ENCODE peak calls at places on chromosomes 4 and X, in eight cellular contexts. D is endodermal cell, Z is fibroblast of mammary gland, H is AG10803, V is left lung, N is A549, L is progenitor cell of endocrine pancreas, T is AG09309. J is an unnamed sample.

GRCh38 chr4:137923494-137923893 is 318.7 kb downstream of the SLC7A11 start:
- DNase-seq in D (no peak), Z (no peak), H (no peak), V (no peak), N (no peak), L (no peak), T (no peak), J (no peak)

GRCh38 chr4:140020457-140021361 is 133.3 kb downstream of the MAML3 start:
- DNase-seq in D (no peak), Z (no peak), H (no peak), V (no peak), N (peak), L (no peak), T (no peak), J (no peak)

GRCh38 chr4:57424231-57424897 is 314.2 kb upstream of the IGFBP7 start:
- DNase-seq in D (no peak), Z (peak), H (peak), V (no peak), N (peak), L (no peak), T (peak), J (no peak)

GRCh38 chrX:137033774-137034507 is at the start of gene GPR101:
- DNase-seq in D (no peak), Z (no peak), H (no peak), V (no peak), N (no peak), L (no peak), T (no peak), J (no peak)

GRCh38 chr4:156638332-156638731 is 333.3 kb downstream of the PDGFC start:
- DNase-seq in D (no peak), Z (peak), H (peak), V (no peak), N (no peak), L (no peak), T (no peak), J (no peak)

GRCh38 chr4:109972786-109973528 is 60.3 kb downstream of the EGF start:
- DNase-seq in D (no peak), Z (no peak), H (no peak), V (no peak), N (no peak), L (no peak), T (no peak), J (no peak)

GRCh38 chr4:174522183-174523002 is at the start of gene HPGD:
- DNase-seq in D (peak), Z (no peak), H (no peak), V (peak), N (peak), L (peak), T (no peak), J (no peak)

GRCh38 chr4:52142816-52143215 is 91.7 kb downstream of the SPATA18 start:
- DNase-seq in D (no peak), Z (peak), H (peak), V (no peak), N (no peak), L (no peak), T (no peak), J (no peak)

GRCh38 chr4:123621072-123621705 is 224.6 kb downstream of the SPRY1 start:
- DNase-seq in D (no peak), Z (no peak), H (peak), V (no peak), N (no peak), L (no peak), T (peak), J (no peak)

DNA sequence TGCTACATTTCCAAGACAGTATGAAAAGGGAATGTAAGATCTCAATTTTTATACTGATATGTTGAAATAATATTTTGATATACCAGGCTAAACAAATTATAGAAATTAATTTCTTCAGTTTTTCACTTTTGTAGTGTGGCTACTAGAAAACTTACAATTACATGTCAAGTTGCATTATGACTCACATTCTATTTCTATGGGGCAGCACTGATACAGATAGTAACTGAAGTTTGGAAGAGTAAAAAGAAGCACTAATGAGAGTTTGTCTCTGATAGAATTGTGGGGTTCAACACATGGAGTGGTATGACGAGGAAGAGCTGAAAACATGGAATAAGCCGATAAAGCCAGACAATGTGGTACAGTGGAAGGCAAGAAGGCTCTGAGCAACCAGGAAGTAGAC is 95.6 kb downstream of the NR3C2 start:
- DNase-seq in D (no peak), Z (no peak), H (no peak), V (no peak), N (no peak), L (no peak), T (no peak), J (no peak)
- TF ChIP-seq CTCF in D (no peak), Z (no peak), H (no peak), V (no peak), N (no peak), L (no peak), T (no peak), J (no peak)

GRCh38 chr4:88791274-88791673 is 93.6 kb upstream of the NAP1L5 start:
- DNase-seq in D (no peak), Z (peak), H (peak), V (no peak), N (peak), L (no peak), T (no peak), J (no peak)
- TF ChIP-seq CTCF in D (peak), Z (peak), H (peak), V (no peak), N (peak), L (no peak), T (no peak), J (peak)

DNA sequence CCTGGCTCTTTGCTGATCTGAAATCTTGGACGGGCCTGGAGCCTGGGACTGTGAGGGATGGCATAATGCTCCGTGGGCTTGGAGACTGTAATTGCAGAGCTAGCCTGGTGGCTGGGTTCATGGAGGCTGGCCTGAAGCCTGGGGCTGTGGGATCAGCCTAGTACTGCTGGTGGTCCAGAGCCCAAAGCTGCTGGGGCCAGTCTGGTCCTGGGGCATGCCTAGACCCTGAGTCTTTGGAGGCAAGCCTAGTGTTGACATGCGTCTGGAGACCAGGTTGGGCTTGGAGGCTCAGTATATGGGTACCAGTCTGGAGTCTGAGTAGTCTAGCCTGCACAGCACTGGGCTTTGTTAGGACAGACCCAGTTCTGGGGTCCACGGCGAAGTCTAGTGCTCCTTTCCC is 172.0 kb upstream of the ZC4H2 start:
- DNase-seq in D (no peak), Z (no peak), H (no peak), V (no peak), N (no peak), L (no peak), T (no peak), J (peak)
- TF ChIP-seq CTCF in D (no peak), Z (no peak), H (no peak), V (no peak), N (no peak), L (no peak), T (no peak), J (no peak)

DNA sequence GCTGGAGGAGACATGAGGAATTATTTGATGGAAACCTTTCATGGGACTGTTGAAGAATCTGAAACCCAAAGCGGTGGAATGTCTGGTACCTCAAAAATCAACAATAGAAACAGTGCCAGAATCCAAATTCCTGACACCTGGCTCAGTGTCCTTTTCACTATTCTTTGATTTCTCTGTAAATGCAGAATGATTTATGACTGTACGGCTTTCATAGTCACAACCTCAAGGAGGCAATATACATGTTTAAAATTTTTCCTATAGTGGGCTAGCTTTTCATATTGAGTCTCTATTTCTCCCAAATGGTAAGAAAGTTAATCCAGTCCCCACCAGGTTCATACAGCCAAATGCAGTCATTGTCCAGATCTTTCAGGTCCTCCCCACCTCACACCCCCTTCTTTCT is 19.3 kb downstream of the DAPP1 start:
- DNase-seq in D (no peak), Z (no peak), H (no peak), V (no peak), N (no peak), L (no peak), T (no peak), J (no peak)
- TF ChIP-seq CTCF in D (no peak), Z (no peak), H (no peak), V (no peak), N (no peak), L (no peak), T (no peak), J (no peak)

DNA sequence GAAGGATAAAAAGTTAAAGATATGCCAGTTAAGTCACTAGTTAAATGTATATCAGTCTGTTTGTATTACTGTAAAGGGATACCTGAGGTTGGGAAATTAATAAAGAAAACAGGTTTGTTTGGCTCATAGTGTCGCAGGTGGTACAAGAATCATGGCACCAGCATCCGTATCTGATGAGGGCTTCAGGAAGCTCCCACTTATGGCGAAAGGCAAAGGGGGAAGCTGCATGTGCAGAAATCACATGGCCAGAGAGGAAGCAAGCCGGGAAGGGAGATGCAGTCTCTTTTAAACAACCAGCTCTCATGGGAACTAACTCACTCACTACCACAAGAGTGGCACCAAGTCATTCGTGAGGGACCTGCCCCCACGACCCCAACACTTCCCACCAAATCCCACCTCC is 91.9 kb upstream of the SH3RF1 start:
- DNase-seq in D (no peak), Z (no peak), H (no peak), V (no peak), N (no peak), L (no peak), T (no peak), J (no peak)
- TF ChIP-seq CTCF in D (no peak), Z (no peak), H (no peak), V (no peak), N (no peak), L (no peak), T (no peak), J (no peak)

DNA sequence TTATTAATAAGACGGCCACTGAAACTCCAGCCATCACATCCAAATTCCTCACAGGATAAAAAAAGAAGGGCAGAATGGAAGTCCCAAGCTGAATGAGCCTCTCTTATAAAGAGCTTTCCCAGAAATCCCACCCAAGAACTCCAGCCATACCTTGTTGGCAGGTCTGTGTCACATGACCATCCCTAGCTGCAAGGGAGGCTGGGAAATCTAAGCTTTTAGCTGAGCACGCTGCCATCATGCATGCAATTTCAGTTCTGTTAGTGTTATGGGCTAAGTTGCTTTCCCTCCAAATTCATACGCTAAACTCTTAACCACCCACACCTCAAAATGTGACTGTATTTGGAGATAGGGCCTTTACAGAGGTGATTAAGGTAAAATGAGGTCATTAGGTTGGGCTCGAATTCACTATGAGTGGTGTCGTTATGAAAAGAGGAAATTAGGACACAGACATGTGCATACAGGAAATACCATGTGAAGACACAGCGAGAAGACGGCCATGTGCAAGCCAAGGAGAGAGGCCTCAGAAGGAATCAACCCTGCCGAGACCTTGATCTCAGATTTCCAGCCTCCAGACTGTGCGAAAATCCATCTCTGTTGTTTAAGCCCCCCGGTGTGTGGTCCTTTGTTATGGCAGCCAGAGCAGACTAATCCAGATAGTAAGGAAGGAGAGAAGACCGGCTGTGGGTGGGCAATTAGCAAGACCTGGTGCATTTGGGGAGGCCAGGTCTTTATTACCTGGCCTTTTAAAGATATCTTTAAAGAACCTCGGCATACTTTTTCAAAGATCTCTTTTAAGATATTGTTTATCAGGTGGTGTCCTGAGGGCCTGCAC is 317.6 kb downstream of the BCOR start:
- DNase-seq in D (peak), Z (no peak), H (no peak), V (no peak), N (no peak), L (no peak), T (no peak), J (no peak)
- TF ChIP-seq CTCF in D (no peak), Z (no peak), H (no peak), V (no peak), N (no peak), L (no peak), T (no peak), J (no peak)

DNA sequence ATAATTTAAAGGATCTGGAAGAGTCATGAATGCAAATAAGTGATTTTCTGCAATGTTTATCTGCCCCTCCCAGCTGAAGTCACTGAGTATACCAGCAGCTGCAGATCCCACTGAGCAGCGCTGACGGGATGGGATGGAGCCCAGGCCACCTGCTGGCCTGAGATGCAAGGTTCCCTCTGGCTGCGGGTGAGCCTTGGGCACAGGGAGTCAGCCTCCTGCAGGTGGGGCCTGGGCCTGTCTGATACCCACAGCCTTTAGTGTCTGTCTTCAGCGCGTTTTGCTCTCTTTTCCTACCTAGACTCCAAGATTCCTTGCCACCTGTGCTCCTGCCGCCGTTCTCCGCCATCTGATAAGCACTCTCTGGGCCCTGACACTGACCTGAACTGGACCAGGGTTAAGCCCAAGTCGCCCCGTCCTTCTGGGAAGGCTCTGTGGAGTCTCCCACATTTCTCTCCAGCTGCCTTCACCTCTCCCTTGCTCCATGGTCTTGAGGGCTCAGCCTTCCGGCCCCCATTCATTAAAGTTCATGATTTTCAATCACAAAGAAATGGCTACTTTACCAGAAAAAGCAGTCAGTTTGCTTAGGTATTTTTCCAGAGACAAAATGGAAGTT is 223.1 kb upstream of the FAT1 start:
- DNase-seq in D (peak), Z (peak), H (no peak), V (no peak), N (peak), L (peak), T (no peak), J (no peak)
- TF ChIP-seq CTCF in D (peak), Z (peak), H (peak), V (no peak), N (peak), L (peak), T (peak), J (peak)

GRCh38 chr4:165101641-165102040 is 11.0 kb downstream of the TMEM192 start:
- DNase-seq in D (no peak), Z (no peak), H (no peak), V (no peak), N (no peak), L (no peak), T (no peak), J (no peak)

GRCh38 chr4:165111906-165112257 is 778 bp downstream of the TMEM192 start:
- DNase-seq in D (no peak), Z (no peak), H (no peak), V (no peak), N (no peak), L (no peak), T (no peak), J (no peak)

GRCh38 chr4:165112258-165113156 is at the start of gene TMEM192:
- DNase-seq in D (peak), Z (peak), H (peak), V (peak), N (peak), L (peak), T (peak), J (peak)

DNA sequence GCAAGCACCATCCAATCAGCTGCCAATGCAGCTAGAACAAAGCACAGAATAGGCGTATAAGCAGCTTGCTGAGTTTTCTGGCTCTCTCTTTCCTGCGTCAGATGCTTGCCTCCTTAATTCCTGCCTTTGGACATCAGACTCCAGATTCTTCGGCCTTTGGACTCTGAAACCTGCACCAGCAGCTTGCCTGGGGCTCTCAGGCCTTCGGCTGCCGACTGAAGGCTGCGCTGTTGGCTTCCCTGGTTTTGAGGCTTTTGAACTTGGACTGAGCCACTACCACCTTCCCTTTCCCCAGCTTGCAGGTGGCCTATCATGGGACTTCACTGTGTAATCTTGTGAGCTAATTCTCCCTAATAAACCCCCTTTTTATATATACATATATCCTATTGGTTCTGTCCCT is 6.1 kb downstream of the TMEM192 start:
- DNase-seq in D (no peak), Z (no peak), H (no peak), V (no peak), N (no peak), L (no peak), T (no peak), J (no peak)
- TF ChIP-seq CTCF in D (no peak), Z (no peak), H (no peak), V (no peak), N (no peak), L (no peak), T (no peak), J (no peak)

GRCh38 chrX:8738588-8739189 is 6.8 kb upstream of the ANOS1 start:
- DNase-seq in D (peak), Z (peak), H (peak), V (no peak), N (peak), L (no peak), T (no peak), J (no peak)

GRCh38 chrX:8741981-8742380 is 10.0 kb upstream of the ANOS1 start:
- DNase-seq in D (no peak), Z (no peak), H (no peak), V (no peak), N (no peak), L (no peak), T (no peak), J (no peak)

GRCh38 chrX:8737883-8738282 is 5.9 kb upstream of the ANOS1 start:
- DNase-seq in D (no peak), Z (no peak), H (no peak), V (no peak), N (no peak), L (no peak), T (no peak), J (no peak)

GRCh38 chrX:8748855-8749254 is 16.9 kb upstream of the ANOS1 start:
- DNase-seq in D (peak), Z (peak), H (peak), V (no peak), N (peak), L (no peak), T (no peak), J (no peak)

DNA sequence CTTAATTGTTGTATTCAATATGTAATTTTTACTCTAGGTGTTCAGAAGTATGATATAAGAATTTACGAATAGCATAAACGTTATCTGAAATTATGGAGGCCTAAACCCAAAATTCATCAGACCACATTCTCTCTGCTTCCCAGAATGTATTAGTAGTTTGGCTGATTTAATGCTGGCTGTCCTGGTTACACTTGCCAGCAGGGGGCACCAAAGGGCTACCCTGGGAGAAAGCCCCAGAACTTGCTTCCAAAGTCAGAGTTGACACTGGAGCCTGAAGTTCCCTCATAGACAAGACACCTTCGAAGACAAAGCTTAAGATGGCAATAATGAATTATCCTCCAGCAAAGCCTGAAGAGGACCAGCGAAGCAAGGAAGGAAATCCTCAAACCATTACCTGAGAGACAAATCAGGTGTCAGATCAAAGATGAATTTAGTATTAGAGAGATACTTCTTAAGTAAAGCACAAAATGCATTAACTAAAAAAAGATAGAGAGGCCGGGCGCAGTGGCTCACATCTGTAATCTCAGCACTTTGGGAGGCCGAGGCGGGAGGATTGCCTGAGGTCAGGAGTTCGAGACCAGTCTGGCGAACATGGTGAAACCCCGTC is 11.3 kb upstream of the ANOS1 start:
- DNase-seq in D (peak), Z (peak), H (peak), V (peak), N (peak), L (peak), T (no peak), J (no peak)
- TF ChIP-seq CTCF in D (peak), Z (peak), H (peak), V (peak), N (peak), L (peak), T (peak), J (peak)

GRCh38 chrX:32408389-32408788 is 803.0 kb downstream of the DMD start:
- DNase-seq in D (peak), Z (peak), H (no peak), V (no peak), N (peak), L (no peak), T (no peak), J (no peak)
- TF ChIP-seq CTCF in D (peak), Z (no peak), H (no peak), V (no peak), N (no peak), L (peak), T (no peak), J (peak)